ENCODE peak calls at places on chromosomes 16 and 17, in eight cellular contexts. N, T, M, O, Y, G, L and D are unnamed samples. For H3K27me3 and H3K9me3, the result is how much of the 10 kb centered on the place peaks cover.

GRCh38 chr17:36703860-36704266 is 102.5 kb downstream of the MRM1 start:
- DNase-seq in N (peak), T (no peak), M (no peak), O (no peak), Y (peak), G (no peak), L (peak), D (peak)

GRCh38 chr17:61863801-61864126 is 436 bp upstream of the BRIP1 start:
- DNase-seq in N (no peak), T (no peak), M (no peak), O (no peak), Y (no peak), G (no peak), L (no peak), D (no peak)

GRCh38 chr17:49219987-49220386 is 9.5 kb downstream of the ABI3 start:
- DNase-seq in N (no peak), T (no peak), M (no peak), O (no peak), Y (no peak), G (no peak), L (no peak), D (no peak)

GRCh38 chr17:39687101-39687545 is 734 bp downstream of the PGAP3 start:
- DNase-seq in N (no peak), T (no peak), M (no peak), O (no peak), Y (no peak), G (no peak), L (no peak), D (no peak)

GRCh38 chr16:24041834-24042631 is 206.2 kb downstream of the PRKCB start:
- DNase-seq in N (peak), T (peak), M (peak), O (peak), Y (peak), G (no peak), L (no peak), D (peak)

GRCh38 chr16:68200120-68200783 is 35.7 kb downstream of the ESRP2 start:
- DNase-seq in N (peak), T (no peak), M (no peak), O (no peak), Y (no peak), G (no peak), L (no peak), D (no peak)

GRCh38 chr17:66304304-66305174 is 2.1 kb downstream of the PRKCA start:
- DNase-seq in N (peak), T (no peak), M (no peak), O (no peak), Y (no peak), G (no peak), L (no peak), D (no peak)

GRCh38 chr16:88888778-88889387 is 22.4 kb upstream of the PABPN1L start:
- DNase-seq in N (no peak), T (peak), M (no peak), O (no peak), Y (no peak), G (no peak), L (no peak), D (no peak)

GRCh38 chr17:75740631-75741077 is 19.4 kb downstream of the ITGB4 start:
- DNase-seq in N (no peak), T (no peak), M (no peak), O (no peak), Y (no peak), G (no peak), L (no peak), D (no peak)

GRCh38 chr17:16282522-16282921 is 65.5 kb downstream of the PIGL start:
- DNase-seq in N (no peak), T (no peak), M (no peak), O (no peak), Y (no peak), G (no peak), L (no peak), D (no peak)

GRCh38 chr17:75809631-75810111 is 25.1 kb downstream of the UNK start:
- DNase-seq in N (no peak), T (peak), M (no peak), O (no peak), Y (no peak), G (no peak), L (peak), D (no peak)

GRCh38 chr17:63611354-63611753 is 10.7 kb downstream of the TACO1 start:
- DNase-seq in N (no peak), T (no peak), M (no peak), O (no peak), Y (no peak), G (no peak), L (no peak), D (peak)

GRCh38 chr17:81808778-81809555 is 5.0 kb downstream of the GCGR start:
- DNase-seq in N (no peak), T (no peak), M (no peak), O (no peak), Y (peak), G (no peak), L (no peak), D (peak)

GRCh38 chr17:65413390-65413789 is 148.1 kb downstream of the AXIN2 start:
- DNase-seq in N (no peak), T (no peak), M (no peak), O (no peak), Y (no peak), G (no peak), L (no peak), D (no peak)

GRCh38 chr17:63247706-63248105 is 198.4 kb downstream of the CYB561 start:
- DNase-seq in N (no peak), T (no peak), M (no peak), O (no peak), Y (no peak), G (no peak), L (no peak), D (no peak)

GRCh38 chr16:1800703-1801102 is 7.2 kb upstream of the IGFALS start:
- DNase-seq in N (no peak), T (no peak), M (no peak), O (no peak), Y (no peak), G (peak), L (no peak), D (no peak)

GRCh38 chr16:79601092-79601977 is 798 bp upstream of the MAF start:
- DNase-seq in N (peak), T (peak), M (peak), O (peak), Y (peak), G (peak), L (peak), D (no peak)

GRCh38 chr17:73691321-73691766 is 47.1 kb upstream of the SDK2 start:
- DNase-seq in N (no peak), T (no peak), M (no peak), O (no peak), Y (no peak), G (no peak), L (no peak), D (no peak)

GRCh38 chr17:42866216-42866615 is 15.2 kb downstream of the AOC3 start:
- DNase-seq in N (no peak), T (no peak), M (no peak), O (no peak), Y (no peak), G (no peak), L (no peak), D (no peak)

GRCh38 chr17:50696365-50696879 is 11.3 kb downstream of the ANKRD40 start:
- DNase-seq in N (no peak), T (no peak), M (no peak), O (no peak), Y (no peak), G (peak), L (no peak), D (no peak)

GRCh38 chr16:50539822-50540710 is 8.1 kb upstream of the NKD1 start:
- DNase-seq in N (no peak), T (no peak), M (no peak), O (no peak), Y (no peak), G (no peak), L (no peak), D (no peak)

GRCh38 chr16:73122604-73123386 is 74.9 kb upstream of the ZFHX3 start:
- DNase-seq in N (no peak), T (peak), M (no peak), O (no peak), Y (no peak), G (no peak), L (peak), D (no peak)

GRCh38 chr17:48429638-48430586 is at the start of gene SKAP1:
- DNase-seq in N (no peak), T (no peak), M (peak), O (peak), Y (peak), G (no peak), L (no peak), D (no peak)

DNA sequence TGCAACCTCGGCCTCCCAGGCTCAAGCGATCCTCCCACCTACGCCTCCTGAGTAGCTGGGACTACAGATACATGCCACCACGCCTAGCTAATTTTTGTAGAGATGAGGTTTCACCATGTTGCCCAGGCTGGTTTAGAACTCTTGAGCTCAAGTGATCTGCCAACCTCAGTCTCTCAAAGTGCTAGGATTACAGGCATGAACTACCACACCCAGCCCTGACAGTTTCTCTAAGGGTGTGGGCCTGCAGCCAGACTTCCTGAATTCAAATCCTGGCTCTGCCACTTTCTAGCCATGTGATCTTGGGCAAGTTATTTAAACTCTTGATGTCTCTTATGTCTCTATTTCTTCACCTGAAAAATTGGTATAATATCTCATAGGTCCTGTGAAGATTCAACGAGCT is 5.6 kb downstream of the CUEDC1 start:
- DNase-seq in N (no peak), T (peak), M (no peak), O (no peak), Y (no peak), G (peak), L (no peak), D (no peak)
- H3K27ac ChIP-seq in N (no peak), T (peak), M (peak), O (no peak), Y (no peak), G (peak), L (peak), D (no peak)

GRCh38 chr16:51881731-51882130 is 665.2 kb downstream of the TOX3 start:
- DNase-seq in N (no peak), T (no peak), M (no peak), O (no peak), Y (no peak), G (no peak), L (no peak), D (no peak)

GRCh38 chr16:51888534-51888933 is 658.4 kb downstream of the TOX3 start:
- DNase-seq in N (no peak), T (no peak), M (no peak), O (no peak), Y (no peak), G (no peak), L (no peak), D (no peak)

GRCh38 chr16:51888021-51888420 is 658.9 kb downstream of the TOX3 start:
- DNase-seq in N (no peak), T (no peak), M (no peak), O (no peak), Y (no peak), G (no peak), L (no peak), D (no peak)

GRCh38 chr16:51884773-51885172 is 662.2 kb downstream of the TOX3 start:
- DNase-seq in N (no peak), T (no peak), M (no peak), O (no peak), Y (no peak), G (no peak), L (no peak), D (no peak)

GRCh38 chr16:51886456-51886855 is 660.5 kb downstream of the TOX3 start:
- DNase-seq in N (no peak), T (no peak), M (no peak), O (no peak), Y (no peak), G (no peak), L (no peak), D (no peak)
- H3K27me3 ChIP-seq in N (under half), T (under half), M (under half), O (under half), Y (under half), G (under half), L (under half), D (under half)

DNA sequence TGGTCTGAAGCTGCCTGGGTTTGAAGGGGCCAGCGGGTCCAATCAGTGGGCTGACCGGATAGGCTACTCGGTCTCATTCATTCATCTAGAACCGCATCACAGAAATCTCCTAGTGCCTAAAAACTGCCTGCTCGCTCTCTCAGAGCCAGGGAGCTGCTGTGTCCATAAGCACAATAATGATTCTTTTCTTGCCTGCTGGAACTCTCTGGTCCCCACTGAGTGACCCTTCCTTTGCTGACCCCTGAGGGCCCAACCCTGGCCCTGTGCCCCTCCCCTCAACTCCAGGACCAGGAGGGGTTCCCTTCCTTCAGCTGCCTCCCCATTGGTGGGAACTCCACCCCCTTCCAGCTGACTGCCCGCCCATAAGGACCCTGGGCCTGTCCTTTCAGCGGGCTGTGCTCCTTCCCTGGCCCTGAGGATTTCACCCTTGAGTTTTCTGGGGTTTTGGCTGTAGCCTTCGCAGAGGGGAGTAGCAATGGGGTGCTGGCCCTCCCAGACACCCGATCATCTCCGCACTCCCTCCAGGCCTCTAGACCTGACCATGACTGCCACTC is 39.5 kb upstream of the DNAH9 start:
- DNase-seq in N (no peak), T (no peak), M (no peak), O (no peak), Y (no peak), G (no peak), L (no peak), D (no peak)
- H3K9me3 ChIP-seq in N (under half), T (under half), M (under half), O (under half), Y (under half), G (under half), L (under half), D (under half)

DNA sequence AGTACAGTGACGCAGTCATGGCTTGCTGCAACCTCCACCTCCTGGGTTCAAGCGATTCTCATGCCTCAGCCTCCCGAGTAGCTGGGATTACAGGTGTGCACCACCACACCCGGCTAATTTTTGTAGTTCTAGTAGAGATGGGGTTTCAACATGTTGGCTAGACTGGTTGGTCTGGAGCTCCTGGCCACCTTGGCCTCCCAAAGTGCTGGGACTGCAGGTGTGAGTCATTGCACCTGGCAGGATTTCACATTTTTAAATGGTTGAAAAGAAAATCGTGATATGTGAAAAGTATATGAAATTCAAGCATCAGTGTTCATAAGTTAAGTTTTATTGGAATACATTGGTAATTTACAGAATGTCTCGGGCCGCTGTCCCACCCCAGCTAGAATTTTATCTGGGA is 2.6 kb downstream of the RMI2 start:
- DNase-seq in N (no peak), T (no peak), M (no peak), O (no peak), Y (no peak), G (no peak), L (no peak), D (no peak)
- H3K27ac ChIP-seq in N (no peak), T (no peak), M (no peak), O (no peak), Y (no peak), G (no peak), L (no peak), D (no peak)

DNA sequence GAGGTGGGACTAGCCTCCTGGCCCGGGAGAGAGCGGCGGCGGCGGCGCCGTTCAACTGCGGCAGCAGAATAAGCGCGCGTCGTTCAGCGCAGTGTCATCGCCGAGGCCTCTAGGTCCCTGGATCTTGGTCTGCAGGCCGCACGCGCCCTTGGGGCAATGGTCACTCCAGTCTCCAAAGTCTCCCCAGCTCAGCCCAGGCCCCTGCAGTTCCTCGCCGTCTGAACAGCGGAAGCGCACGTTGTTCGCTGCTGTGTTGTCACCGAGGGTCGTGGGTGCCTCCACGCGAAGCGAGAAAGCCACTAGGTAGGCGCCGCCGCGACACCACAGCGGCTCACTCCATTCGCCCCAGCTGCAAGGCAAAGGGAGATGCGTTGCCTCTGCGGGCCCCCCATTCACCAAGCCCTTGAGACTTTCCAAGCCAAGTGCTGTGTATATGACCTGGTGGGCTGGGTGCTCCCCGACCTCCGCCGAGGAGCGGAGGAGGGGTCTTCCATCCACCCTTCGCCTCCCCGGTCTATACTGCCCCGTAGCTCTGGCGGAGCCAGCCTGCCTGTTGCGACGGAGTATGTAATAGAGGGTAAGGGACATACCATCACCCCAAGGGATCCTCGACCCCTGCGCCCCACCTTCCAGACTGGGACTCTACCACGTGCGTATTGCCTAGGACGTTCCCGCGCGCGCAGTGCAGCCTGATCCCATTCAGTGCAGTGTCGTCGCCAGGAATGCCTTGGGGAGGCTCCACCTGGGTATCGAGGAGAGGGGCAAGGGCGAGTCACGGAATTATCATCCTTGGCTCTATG is 653 bp downstream of the VMO1 start:
- DNase-seq in N (no peak), T (no peak), M (no peak), O (no peak), Y (peak), G (no peak), L (no peak), D (no peak)
- H3K27me3 ChIP-seq in N (under half), T (under half), M (under half), O (under half), Y (under half), G (under half), L (under half), D (under half)

GRCh38 chr17:82942166-82943130 is 102.6 kb upstream of the ZNF750 start:
- DNase-seq in N (no peak), T (no peak), M (no peak), O (no peak), Y (no peak), G (peak), L (peak), D (no peak)
- H3K9me3 ChIP-seq in N (under half), T (under half), M (under half), O (under half), Y (under half), G (under half), L (under half), D (under half)

GRCh38 chr16:425740-426114 is 278 bp downstream of the RAB11FIP3 start:
- DNase-seq in N (peak), T (no peak), M (no peak), O (no peak), Y (peak), G (no peak), L (no peak), D (no peak)
- H3K27ac ChIP-seq in N (peak), T (peak), M (peak), O (peak), Y (peak), G (peak), L (peak), D (no peak)

GRCh38 chr17:72219136-72219823 is 98.5 kb downstream of the SOX9 start:
- DNase-seq in N (peak), T (no peak), M (no peak), O (no peak), Y (no peak), G (no peak), L (no peak), D (no peak)
- H3K27me3 ChIP-seq in N (half or more), T (under half), M (under half), O (under half), Y (under half), G (under half), L (under half), D (under half)

GRCh38 chr16:35730251-35730650 is 2270.8 kb downstream of the TP53TG3F start:
- DNase-seq in N (no peak), T (no peak), M (no peak), O (no peak), Y (no peak), G (no peak), L (no peak), D (no peak)

GRCh38 chr16:35733278-35733965 is 2274.0 kb downstream of the TP53TG3F start:
- DNase-seq in N (no peak), T (no peak), M (no peak), O (no peak), Y (no peak), G (no peak), L (no peak), D (no peak)

GRCh38 chr16:35731341-35732040 is 2272.1 kb downstream of the TP53TG3F start:
- DNase-seq in N (no peak), T (no peak), M (no peak), O (no peak), Y (no peak), G (no peak), L (no peak), D (no peak)

GRCh38 chr16:35733971-35734702 is 2274.7 kb downstream of the TP53TG3F start:
- DNase-seq in N (no peak), T (no peak), M (no peak), O (no peak), Y (no peak), G (no peak), L (no peak), D (no peak)

GRCh38 chr16:35732046-35732810 is 2272.8 kb downstream of the TP53TG3F start:
- DNase-seq in N (no peak), T (no peak), M (no peak), O (no peak), Y (no peak), G (no peak), L (no peak), D (no peak)
- H3K9me3 ChIP-seq in N (under half), T (under half), M (under half), O (under half), Y (under half), G (under half), L (under half), D (under half)